ENCODE peak calls at places on chromosomes 11 and 22, in nine cellular contexts. One of them, this sample, is unnamed.

GRCh38 chr11:95262994-95263764 is 32.2 kb upstream of the SESN3 start:
- DNase-seq in left colon: no peak
- DNase-seq in fibroblast of pulmonary artery: no peak
- DNase-seq in stimulated activated CD4-positive, alpha-beta T cell treated with anti-CD3 and anti-CD28 coated beads, Interleukin-4, amount 100 ng/mL, for 48 hours: no peak
- DNase-seq in non-pigmented ciliary epithelial cell: no peak
- DNase-seq in activated CD4-positive, alpha-beta T cell treated with anti-CD3 and anti-CD28 coated beads, Interleukin-2, amount 10 ng/mL, durations not matched to agents 24 days and 14 days: peak; percentile 64
- DNase-seq in T-helper 2 cell: no peak
- DNase-seq in transverse colon: no peak
- DNase-seq in astrocyte of the spinal cord: no peak
- DNase-seq in this sample: no peak

GRCh38 chr11:35615911-35616900 is 2.1 kb upstream of the FJX1 start:
- DNase-seq in left colon: no peak
- DNase-seq in fibroblast of pulmonary artery: peak; percentile 79
- DNase-seq in stimulated activated CD4-positive, alpha-beta T cell treated with anti-CD3 and anti-CD28 coated beads, Interleukin-4, amount 100 ng/mL, for 48 hours: no peak
- DNase-seq in non-pigmented ciliary epithelial cell: no peak
- DNase-seq in activated CD4-positive, alpha-beta T cell treated with anti-CD3 and anti-CD28 coated beads, Interleukin-2, amount 10 ng/mL, durations not matched to agents 24 days and 14 days: peak; percentile 70
- DNase-seq in T-helper 2 cell: no peak
- DNase-seq in transverse colon: no peak
- DNase-seq in astrocyte of the spinal cord: peak; percentile 68
- DNase-seq in this sample: peak; percentile 36

GRCh38 chr11:46916669-46917108 is 1.7 kb downstream of the LRP4 start:
- DNase-seq in left colon: peak; percentile 54
- DNase-seq in fibroblast of pulmonary artery: peak; percentile 80
- DNase-seq in stimulated activated CD4-positive, alpha-beta T cell treated with anti-CD3 and anti-CD28 coated beads, Interleukin-4, amount 100 ng/mL, for 48 hours: no peak
- DNase-seq in non-pigmented ciliary epithelial cell: no peak
- DNase-seq in activated CD4-positive, alpha-beta T cell treated with anti-CD3 and anti-CD28 coated beads, Interleukin-2, amount 10 ng/mL, durations not matched to agents 24 days and 14 days: no peak
- DNase-seq in T-helper 2 cell: no peak
- DNase-seq in transverse colon: peak; percentile 62
- DNase-seq in astrocyte of the spinal cord: peak; percentile 68
- DNase-seq in this sample: peak; percentile 80

GRCh38 chr11:117199061-117199915 is at the start of gene TAGLN:
- DNase-seq in left colon: peak; percentile 53
- DNase-seq in fibroblast of pulmonary artery: peak; percentile 95
- DNase-seq in stimulated activated CD4-positive, alpha-beta T cell treated with anti-CD3 and anti-CD28 coated beads, Interleukin-4, amount 100 ng/mL, for 48 hours: no peak
- DNase-seq in non-pigmented ciliary epithelial cell: peak; percentile 84
- DNase-seq in activated CD4-positive, alpha-beta T cell treated with anti-CD3 and anti-CD28 coated beads, Interleukin-2, amount 10 ng/mL, durations not matched to agents 24 days and 14 days: no peak
- DNase-seq in T-helper 2 cell: no peak
- DNase-seq in transverse colon: peak; percentile 76
- DNase-seq in astrocyte of the spinal cord: peak; percentile 97
- DNase-seq in this sample: peak; percentile 49

GRCh38 chr11:109819410-109819809 is 273.8 kb upstream of the ZC3H12C start:
- DNase-seq in left colon: no peak
- DNase-seq in fibroblast of pulmonary artery: no peak
- DNase-seq in stimulated activated CD4-positive, alpha-beta T cell treated with anti-CD3 and anti-CD28 coated beads, Interleukin-4, amount 100 ng/mL, for 48 hours: no peak
- DNase-seq in non-pigmented ciliary epithelial cell: no peak
- DNase-seq in activated CD4-positive, alpha-beta T cell treated with anti-CD3 and anti-CD28 coated beads, Interleukin-2, amount 10 ng/mL, durations not matched to agents 24 days and 14 days: no peak
- DNase-seq in T-helper 2 cell: no peak
- DNase-seq in transverse colon: no peak
- DNase-seq in astrocyte of the spinal cord: no peak
- DNase-seq in this sample: no peak

GRCh38 chr22:27086728-27087450 is 429.5 kb downstream of the MIAT start:
- DNase-seq in left colon: no peak
- DNase-seq in fibroblast of pulmonary artery: no peak
- DNase-seq in stimulated activated CD4-positive, alpha-beta T cell treated with anti-CD3 and anti-CD28 coated beads, Interleukin-4, amount 100 ng/mL, for 48 hours: no peak
- DNase-seq in non-pigmented ciliary epithelial cell: no peak
- DNase-seq in activated CD4-positive, alpha-beta T cell treated with anti-CD3 and anti-CD28 coated beads, Interleukin-2, amount 10 ng/mL, durations not matched to agents 24 days and 14 days: no peak
- DNase-seq in T-helper 2 cell: no peak
- DNase-seq in transverse colon: no peak
- DNase-seq in astrocyte of the spinal cord: no peak
- DNase-seq in this sample: no peak

GRCh38 chr11:64660706-64661105 is 62.3 kb downstream of the NRXN2 start:
- DNase-seq in left colon: no peak
- DNase-seq in fibroblast of pulmonary artery: no peak
- DNase-seq in stimulated activated CD4-positive, alpha-beta T cell treated with anti-CD3 and anti-CD28 coated beads, Interleukin-4, amount 100 ng/mL, for 48 hours: no peak
- DNase-seq in non-pigmented ciliary epithelial cell: no peak
- DNase-seq in activated CD4-positive, alpha-beta T cell treated with anti-CD3 and anti-CD28 coated beads, Interleukin-2, amount 10 ng/mL, durations not matched to agents 24 days and 14 days: no peak
- DNase-seq in T-helper 2 cell: no peak
- DNase-seq in transverse colon: no peak
- DNase-seq in astrocyte of the spinal cord: no peak
- DNase-seq in this sample: no peak

GRCh38 chr11:6199174-6199810 is at the start of gene OR52W1:
- DNase-seq in left colon: no peak
- DNase-seq in fibroblast of pulmonary artery: no peak
- DNase-seq in stimulated activated CD4-positive, alpha-beta T cell treated with anti-CD3 and anti-CD28 coated beads, Interleukin-4, amount 100 ng/mL, for 48 hours: no peak
- DNase-seq in non-pigmented ciliary epithelial cell: no peak
- DNase-seq in activated CD4-positive, alpha-beta T cell treated with anti-CD3 and anti-CD28 coated beads, Interleukin-2, amount 10 ng/mL, durations not matched to agents 24 days and 14 days: peak; percentile 44
- DNase-seq in T-helper 2 cell: no peak
- DNase-seq in transverse colon: no peak
- DNase-seq in astrocyte of the spinal cord: no peak
- DNase-seq in this sample: no peak

GRCh38 chr11:78763664-78764063 is 189.0 kb upstream of the NARS2 start:
- DNase-seq in left colon: no peak
- DNase-seq in fibroblast of pulmonary artery: no peak
- DNase-seq in stimulated activated CD4-positive, alpha-beta T cell treated with anti-CD3 and anti-CD28 coated beads, Interleukin-4, amount 100 ng/mL, for 48 hours: no peak
- DNase-seq in non-pigmented ciliary epithelial cell: no peak
- DNase-seq in activated CD4-positive, alpha-beta T cell treated with anti-CD3 and anti-CD28 coated beads, Interleukin-2, amount 10 ng/mL, durations not matched to agents 24 days and 14 days: no peak
- DNase-seq in T-helper 2 cell: no peak
- DNase-seq in transverse colon: no peak
- DNase-seq in astrocyte of the spinal cord: no peak
- DNase-seq in this sample: no peak

GRCh38 chr11:970319-970871 is 44.7 kb downstream of the AP2A2 start:
- DNase-seq in left colon: no peak
- DNase-seq in fibroblast of pulmonary artery: no peak
- DNase-seq in stimulated activated CD4-positive, alpha-beta T cell treated with anti-CD3 and anti-CD28 coated beads, Interleukin-4, amount 100 ng/mL, for 48 hours: no peak
- DNase-seq in non-pigmented ciliary epithelial cell: no peak
- DNase-seq in activated CD4-positive, alpha-beta T cell treated with anti-CD3 and anti-CD28 coated beads, Interleukin-2, amount 10 ng/mL, durations not matched to agents 24 days and 14 days: peak; percentile 60
- DNase-seq in T-helper 2 cell: no peak
- DNase-seq in transverse colon: no peak
- DNase-seq in astrocyte of the spinal cord: no peak
- DNase-seq in this sample: no peak

GRCh38 chr11:67438121-67438902 is 830 bp upstream of the PTPRCAP start:
- DNase-seq in left colon: peak; percentile 67
- DNase-seq in fibroblast of pulmonary artery: no peak
- DNase-seq in stimulated activated CD4-positive, alpha-beta T cell treated with anti-CD3 and anti-CD28 coated beads, Interleukin-4, amount 100 ng/mL, for 48 hours: peak; percentile 78
- DNase-seq in non-pigmented ciliary epithelial cell: no peak
- DNase-seq in activated CD4-positive, alpha-beta T cell treated with anti-CD3 and anti-CD28 coated beads, Interleukin-2, amount 10 ng/mL, durations not matched to agents 24 days and 14 days: peak; percentile 93
- DNase-seq in T-helper 2 cell: peak; percentile 75
- DNase-seq in transverse colon: peak; percentile 76
- DNase-seq in astrocyte of the spinal cord: no peak
- DNase-seq in this sample: no peak

GRCh38 chr22:50437511-50438304 is 37.1 kb downstream of the SBF1 start:
- DNase-seq in left colon: no peak
- DNase-seq in fibroblast of pulmonary artery: no peak
- DNase-seq in stimulated activated CD4-positive, alpha-beta T cell treated with anti-CD3 and anti-CD28 coated beads, Interleukin-4, amount 100 ng/mL, for 48 hours: no peak
- DNase-seq in non-pigmented ciliary epithelial cell: no peak
- DNase-seq in activated CD4-positive, alpha-beta T cell treated with anti-CD3 and anti-CD28 coated beads, Interleukin-2, amount 10 ng/mL, durations not matched to agents 24 days and 14 days: no peak
- DNase-seq in T-helper 2 cell: no peak
- DNase-seq in transverse colon: no peak
- DNase-seq in astrocyte of the spinal cord: no peak
- DNase-seq in this sample: no peak

GRCh38 chr11:29641201-29641600 is 375.6 kb downstream of the KCNA4 start:
- DNase-seq in left colon: no peak
- DNase-seq in fibroblast of pulmonary artery: peak; percentile 11
- DNase-seq in stimulated activated CD4-positive, alpha-beta T cell treated with anti-CD3 and anti-CD28 coated beads, Interleukin-4, amount 100 ng/mL, for 48 hours: no peak
- DNase-seq in non-pigmented ciliary epithelial cell: no peak
- DNase-seq in activated CD4-positive, alpha-beta T cell treated with anti-CD3 and anti-CD28 coated beads, Interleukin-2, amount 10 ng/mL, durations not matched to agents 24 days and 14 days: no peak
- DNase-seq in T-helper 2 cell: no peak
- DNase-seq in transverse colon: no peak
- DNase-seq in astrocyte of the spinal cord: no peak
- DNase-seq in this sample: no peak

GRCh38 chr22:29079218-29079901 is 6.5 kb downstream of the KREMEN1 start:
- DNase-seq in left colon: peak; percentile 63
- DNase-seq in fibroblast of pulmonary artery: no peak
- DNase-seq in stimulated activated CD4-positive, alpha-beta T cell treated with anti-CD3 and anti-CD28 coated beads, Interleukin-4, amount 100 ng/mL, for 48 hours: no peak
- DNase-seq in non-pigmented ciliary epithelial cell: no peak
- DNase-seq in activated CD4-positive, alpha-beta T cell treated with anti-CD3 and anti-CD28 coated beads, Interleukin-2, amount 10 ng/mL, durations not matched to agents 24 days and 14 days: no peak
- DNase-seq in T-helper 2 cell: no peak
- DNase-seq in transverse colon: peak; percentile 64
- DNase-seq in astrocyte of the spinal cord: peak; percentile 36
- DNase-seq in this sample: peak; percentile 49

GRCh38 chr11:127000291-127000968 is at the start of gene KIRREL3:
- DNase-seq in left colon: no peak
- DNase-seq in fibroblast of pulmonary artery: no peak
- DNase-seq in stimulated activated CD4-positive, alpha-beta T cell treated with anti-CD3 and anti-CD28 coated beads, Interleukin-4, amount 100 ng/mL, for 48 hours: no peak
- DNase-seq in non-pigmented ciliary epithelial cell: no peak
- DNase-seq in activated CD4-positive, alpha-beta T cell treated with anti-CD3 and anti-CD28 coated beads, Interleukin-2, amount 10 ng/mL, durations not matched to agents 24 days and 14 days: no peak
- DNase-seq in T-helper 2 cell: no peak
- DNase-seq in transverse colon: no peak
- DNase-seq in astrocyte of the spinal cord: peak; percentile 42
- DNase-seq in this sample: no peak

GRCh38 chr22:29480512-29481264 is 670 bp downstream of the NEFH start:
- DNase-seq in left colon: no peak
- DNase-seq in fibroblast of pulmonary artery: peak; percentile 72
- DNase-seq in stimulated activated CD4-positive, alpha-beta T cell treated with anti-CD3 and anti-CD28 coated beads, Interleukin-4, amount 100 ng/mL, for 48 hours: peak; percentile 28
- DNase-seq in non-pigmented ciliary epithelial cell: no peak
- DNase-seq in activated CD4-positive, alpha-beta T cell treated with anti-CD3 and anti-CD28 coated beads, Interleukin-2, amount 10 ng/mL, durations not matched to agents 24 days and 14 days: peak; percentile 82
- DNase-seq in T-helper 2 cell: no peak
- DNase-seq in transverse colon: no peak
- DNase-seq in astrocyte of the spinal cord: peak; percentile 31
- DNase-seq in this sample: no peak

GRCh38 chr11:118078972-118079411 is 2.1 kb downstream of the TMPRSS4 start:
- DNase-seq in left colon: no peak
- DNase-seq in fibroblast of pulmonary artery: no peak
- DNase-seq in stimulated activated CD4-positive, alpha-beta T cell treated with anti-CD3 and anti-CD28 coated beads, Interleukin-4, amount 100 ng/mL, for 48 hours: no peak
- DNase-seq in non-pigmented ciliary epithelial cell: no peak
- DNase-seq in activated CD4-positive, alpha-beta T cell treated with anti-CD3 and anti-CD28 coated beads, Interleukin-2, amount 10 ng/mL, durations not matched to agents 24 days and 14 days: no peak
- DNase-seq in T-helper 2 cell: no peak
- DNase-seq in transverse colon: peak; percentile 49
- DNase-seq in astrocyte of the spinal cord: no peak
- DNase-seq in this sample: no peak

GRCh38 chr11:111531156-111531555 is 9.4 kb upstream of the LAYN start:
- DNase-seq in left colon: no peak
- DNase-seq in fibroblast of pulmonary artery: no peak
- DNase-seq in stimulated activated CD4-positive, alpha-beta T cell treated with anti-CD3 and anti-CD28 coated beads, Interleukin-4, amount 100 ng/mL, for 48 hours: no peak
- DNase-seq in non-pigmented ciliary epithelial cell: no peak
- DNase-seq in activated CD4-positive, alpha-beta T cell treated with anti-CD3 and anti-CD28 coated beads, Interleukin-2, amount 10 ng/mL, durations not matched to agents 24 days and 14 days: no peak
- DNase-seq in T-helper 2 cell: no peak
- DNase-seq in transverse colon: no peak
- DNase-seq in astrocyte of the spinal cord: peak; percentile 33
- DNase-seq in this sample: no peak